ENCODE peak calls at places on chromosome 11, in nine cellular contexts. Y is naive thymus-derived CD8-positive, alpha-beta T cell; G is heart right ventricle; S is stimulated activated CD4-positive, alpha-beta T cell treated with anti-CD3 and anti-CD28 coated beads, Interleukin-4, amount 100 ng/mL, for 4 hours; W is NAMALWA; I is NCI-H1417; N is anterior cingulate cortex; R is endothelial cell; P is nephron progenitor cell. L is an unnamed sample.

GRCh38 chr11:118975771-118976709 is 4.5 kb downstream of the FOXR1 start:
- DNase-seq in G (no peak), S (no peak), W (no peak), N (no peak), I (no peak), R (no peak), P (no peak), Y (no peak), L (no peak)

GRCh38 chr11:1228921-1229451 is 6.1 kb downstream of the MUC5B start:
- DNase-seq in P (peak), Y (peak), R (no peak), S (no peak), I (no peak), G (peak), W (no peak), N (no peak), L (no peak)

GRCh38 chr11:126214446-126215240 is 3.1 kb downstream of the FAM118B start:
- DNase-seq in N (no peak), S (no peak), Y (no peak), G (no peak), W (no peak), R (no peak), P (no peak), I (no peak), L (no peak)

GRCh38 chr11:2798951-2799761 is 86.4 kb downstream of the CDKN1C start:
- DNase-seq in Y (no peak), W (no peak), G (peak), N (no peak), S (no peak), I (no peak), P (no peak), R (no peak), L (no peak)

GRCh38 chr11:64207247-64208085 is 945 bp downstream of the FERMT3 start:
- DNase-seq in W (peak), Y (peak), P (no peak), G (peak), I (no peak), S (peak), N (no peak), R (no peak), L (no peak)

GRCh38 chr11:18390088-18390487 is 4.3 kb upstream of the LDHA start:
- DNase-seq in Y (no peak), W (no peak), P (no peak), S (no peak), N (no peak), G (no peak), I (no peak), R (no peak), L (no peak)

GRCh38 chr11:61037694-61038093 is 64.6 kb upstream of the CD5 start:
- DNase-seq in W (no peak), S (no peak), N (no peak), R (no peak), P (no peak), I (no peak), Y (no peak), G (no peak), L (peak)

GRCh38 chr11:115687934-115688333 is 183.7 kb upstream of the CADM1 start:
- DNase-seq in G (no peak), I (no peak), N (no peak), S (no peak), R (no peak), Y (no peak), W (no peak), P (no peak), L (no peak)

L was measured in AG09319.